ENCODE peak calls at places on chromosomes 12 and 14, in ten cellular contexts. One of them, this sample, is unnamed.

GRCh38 chr14:103925316-103925715 is 2.9 kb upstream of the TDRD9 start:
- DNase-seq in LoVo: no peak
- DNase-seq in CD8-positive, alpha-beta memory T cell: no peak
- DNase-seq in tibial artery: no peak
- DNase-seq in T47D: no peak
- DNase-seq in transverse colon: no peak
- DNase-seq in NCI-H1436: no peak
- DNase-seq in M059J: no peak
- DNase-seq in fibroblast of lung: no peak
- DNase-seq in Right ventricle myocardium inferior: no peak
- DNase-seq in this sample: no peak

GRCh38 chr12:38662851-38663250 is 242.5 kb downstream of the CPNE8 start:
- DNase-seq in LoVo: no peak
- DNase-seq in CD8-positive, alpha-beta memory T cell: no peak
- DNase-seq in tibial artery: no peak
- DNase-seq in T47D: no peak
- DNase-seq in transverse colon: no peak
- DNase-seq in NCI-H1436: no peak
- DNase-seq in M059J: no peak
- DNase-seq in fibroblast of lung: peak; percentile 32
- DNase-seq in Right ventricle myocardium inferior: no peak
- DNase-seq in this sample: no peak

GRCh38 chr12:69688496-69689427 is 10.3 kb downstream of the BEST3 start:
- DNase-seq in LoVo: peak; percentile 93
- DNase-seq in CD8-positive, alpha-beta memory T cell: no peak
- DNase-seq in tibial artery: peak; percentile 52
- DNase-seq in T47D: no peak
- DNase-seq in transverse colon: peak; percentile 21
- DNase-seq in NCI-H1436: no peak
- DNase-seq in M059J: peak; percentile 94
- DNase-seq in fibroblast of lung: peak; percentile 98
- DNase-seq in Right ventricle myocardium inferior: no peak
- DNase-seq in this sample: peak; percentile 95

GRCh38 chr12:79021021-79021420 is 156.4 kb downstream of the SYT1 start:
- DNase-seq in LoVo: no peak
- DNase-seq in CD8-positive, alpha-beta memory T cell: no peak
- DNase-seq in tibial artery: no peak
- DNase-seq in T47D: no peak
- DNase-seq in transverse colon: no peak
- DNase-seq in NCI-H1436: no peak
- DNase-seq in M059J: no peak
- DNase-seq in fibroblast of lung: no peak
- DNase-seq in Right ventricle myocardium inferior: no peak
- DNase-seq in this sample: no peak

GRCh38 chr12:54680374-54680773 is 32.2 kb upstream of the DCD start:
- DNase-seq in LoVo: peak; percentile 43
- DNase-seq in CD8-positive, alpha-beta memory T cell: no peak
- DNase-seq in tibial artery: no peak
- DNase-seq in T47D: no peak
- DNase-seq in transverse colon: peak; percentile 12
- DNase-seq in NCI-H1436: no peak
- DNase-seq in M059J: peak; percentile 2
- DNase-seq in fibroblast of lung: no peak
- DNase-seq in Right ventricle myocardium inferior: no peak
- DNase-seq in this sample: peak; percentile 2

GRCh38 chr12:26631846-26632245 is 201.1 kb downstream of the ITPR2 start:
- DNase-seq in LoVo: no peak
- DNase-seq in CD8-positive, alpha-beta memory T cell: no peak
- DNase-seq in tibial artery: no peak
- DNase-seq in T47D: no peak
- DNase-seq in transverse colon: no peak
- DNase-seq in NCI-H1436: no peak
- DNase-seq in M059J: peak; percentile 87
- DNase-seq in fibroblast of lung: peak; percentile 74
- DNase-seq in Right ventricle myocardium inferior: no peak
- DNase-seq in this sample: no peak

GRCh38 chr12:132367401-132367851 is 38.0 kb upstream of the GALNT9 start:
- DNase-seq in LoVo: no peak
- DNase-seq in CD8-positive, alpha-beta memory T cell: no peak
- DNase-seq in tibial artery: peak; percentile 59
- DNase-seq in T47D: no peak
- DNase-seq in transverse colon: no peak
- DNase-seq in NCI-H1436: no peak
- DNase-seq in M059J: no peak
- DNase-seq in fibroblast of lung: no peak
- DNase-seq in Right ventricle myocardium inferior: peak; percentile 50
- DNase-seq in this sample: no peak

GRCh38 chr12:53886996-53887395 is 51.6 kb upstream of the HOXC13 start:
- DNase-seq in LoVo: no peak
- DNase-seq in CD8-positive, alpha-beta memory T cell: no peak
- DNase-seq in tibial artery: no peak
- DNase-seq in T47D: no peak
- DNase-seq in transverse colon: no peak
- DNase-seq in NCI-H1436: no peak
- DNase-seq in M059J: no peak
- DNase-seq in fibroblast of lung: no peak
- DNase-seq in Right ventricle myocardium inferior: no peak
- DNase-seq in this sample: no peak

GRCh38 chr12:29783773-29784666 is at the start of gene TMTC1:
- DNase-seq in LoVo: no peak
- DNase-seq in CD8-positive, alpha-beta memory T cell: no peak
- DNase-seq in tibial artery: peak; percentile 67
- DNase-seq in T47D: peak; percentile 26
- DNase-seq in transverse colon: peak; percentile 45
- DNase-seq in NCI-H1436: peak; percentile 50
- DNase-seq in M059J: peak; percentile 43
- DNase-seq in fibroblast of lung: peak; percentile 70
- DNase-seq in Right ventricle myocardium inferior: peak; percentile 89
- DNase-seq in this sample: peak; percentile 76

GRCh38 chr14:34111933-34112332 is 161.1 kb upstream of the EGLN3 start:
- DNase-seq in LoVo: no peak
- DNase-seq in CD8-positive, alpha-beta memory T cell: no peak
- DNase-seq in tibial artery: no peak
- DNase-seq in T47D: no peak
- DNase-seq in transverse colon: no peak
- DNase-seq in NCI-H1436: no peak
- DNase-seq in M059J: no peak
- DNase-seq in fibroblast of lung: no peak
- DNase-seq in Right ventricle myocardium inferior: no peak
- DNase-seq in this sample: no peak

GRCh38 chr12:98738002-98738401 is 92.9 kb downstream of the APAF1 start:
- DNase-seq in LoVo: no peak
- DNase-seq in CD8-positive, alpha-beta memory T cell: no peak
- DNase-seq in tibial artery: no peak
- DNase-seq in T47D: no peak
- DNase-seq in transverse colon: no peak
- DNase-seq in NCI-H1436: no peak
- DNase-seq in M059J: peak; percentile 29
- DNase-seq in fibroblast of lung: peak; percentile 48
- DNase-seq in Right ventricle myocardium inferior: no peak
- DNase-seq in this sample: no peak

GRCh38 chr12:47121146-47121545 is 41.4 kb upstream of the AMIGO2 start:
- DNase-seq in LoVo: no peak
- DNase-seq in CD8-positive, alpha-beta memory T cell: no peak
- DNase-seq in tibial artery: no peak
- DNase-seq in T47D: no peak
- DNase-seq in transverse colon: no peak
- DNase-seq in NCI-H1436: no peak
- DNase-seq in M059J: peak; percentile 80
- DNase-seq in fibroblast of lung: peak; percentile 70
- DNase-seq in Right ventricle myocardium inferior: no peak
- DNase-seq in this sample: no peak

GRCh38 chr12:11534064-11534463 is 115.4 kb upstream of the ETV6 start:
- DNase-seq in LoVo: no peak
- DNase-seq in CD8-positive, alpha-beta memory T cell: no peak
- DNase-seq in tibial artery: no peak
- DNase-seq in T47D: no peak
- DNase-seq in transverse colon: no peak
- DNase-seq in NCI-H1436: no peak
- DNase-seq in M059J: no peak
- DNase-seq in fibroblast of lung: no peak
- DNase-seq in Right ventricle myocardium inferior: no peak
- DNase-seq in this sample: no peak

GRCh38 chr14:71538949-71539659 is 393.1 kb upstream of the RGS6 start:
- DNase-seq in LoVo: no peak
- DNase-seq in CD8-positive, alpha-beta memory T cell: no peak
- DNase-seq in tibial artery: no peak
- DNase-seq in T47D: no peak
- DNase-seq in transverse colon: no peak
- DNase-seq in NCI-H1436: no peak
- DNase-seq in M059J: no peak
- DNase-seq in fibroblast of lung: no peak
- DNase-seq in Right ventricle myocardium inferior: no peak
- DNase-seq in this sample: no peak

GRCh38 chr12:108831309-108831991 is 25.9 kb downstream of the SSH1 start:
- DNase-seq in LoVo: no peak
- DNase-seq in CD8-positive, alpha-beta memory T cell: no peak
- DNase-seq in tibial artery: no peak
- DNase-seq in T47D: no peak
- DNase-seq in transverse colon: peak; percentile 33
- DNase-seq in NCI-H1436: no peak
- DNase-seq in M059J: no peak
- DNase-seq in fibroblast of lung: no peak
- DNase-seq in Right ventricle myocardium inferior: no peak
- DNase-seq in this sample: no peak

This sample was measured in mesenchymal stem cell.